ENCODE peak calls at places on chromosome 6, in nine cellular contexts. D, K, J, R, B, S, M, O and U are unnamed samples.

GRCh38 chr6:130575971-130576370 is 210.2 kb downstream of the TMEM200A start:
- DNase-seq in D (no peak), K (peak; percentile 5), J (no peak), R (no peak), B (no peak), S (no peak), M (no peak), O (no peak), U (no peak)

GRCh38 chr6:31125586-31126363 is 5.5 kb upstream of the CDSN start:
- DNase-seq in D (peak; percentile 55), K (no peak), J (peak; percentile 88), R (no peak), B (no peak), S (no peak), M (no peak), O (peak; percentile 44), U (no peak)

GRCh38 chr6:158847786-158848185 is 28.6 kb upstream of the EZR start:
- DNase-seq in D (no peak), K (no peak), J (no peak), R (no peak), B (no peak), S (no peak), M (no peak), O (no peak), U (no peak)

GRCh38 chr6:170073846-170074245 is 217.0 kb downstream of the DLL1 start:
- DNase-seq in D (no peak), K (no peak), J (no peak), R (no peak), B (no peak), S (no peak), M (no peak), O (no peak), U (peak; percentile 35)

GRCh38 chr6:33606642-33607041 is 14.5 kb upstream of the ITPR3 start:
- DNase-seq in D (no peak), K (no peak), J (no peak), R (no peak), B (no peak), S (no peak), M (no peak), O (no peak), U (no peak)

GRCh38 chr6:149766156-149766768 is 16.7 kb downstream of the PCMT1 start:
- DNase-seq in D (peak; percentile 94), K (no peak), J (peak; percentile 21), R (no peak), B (no peak), S (no peak), M (peak; percentile 28), O (peak; percentile 33), U (no peak)

GRCh38 chr6:22236626-22237414 is 60.0 kb downstream of the PRL start:
- DNase-seq in D (peak; percentile 65), K (no peak), J (peak; percentile 92), R (no peak), B (peak; percentile 21), S (no peak), M (no peak), O (no peak), U (no peak)

GRCh38 chr6:30490031-30490876 is 945 bp downstream of the HLA-E start:
- DNase-seq in D (peak; percentile 65), K (peak; percentile 81), J (peak; percentile 59), R (peak; percentile 84), B (peak; percentile 68), S (peak; percentile 81), M (peak; percentile 54), O (peak; percentile 73), U (no peak)

GRCh38 chr6:112936476-112936875 is 589.3 kb downstream of the RFPL4B start:
- DNase-seq in D (peak; percentile 53), K (no peak), J (peak; percentile 82), R (no peak), B (no peak), S (no peak), M (no peak), O (no peak), U (no peak)

GRCh38 chr6:5361371-5361770 is 100.1 kb downstream of the FARS2 start:
- DNase-seq in D (peak; percentile 91), K (no peak), J (peak; percentile 23), R (no peak), B (no peak), S (no peak), M (no peak), O (no peak), U (no peak)

GRCh38 chr6:133680994-133681393 is 207.9 kb upstream of the TCF21 start:
- DNase-seq in D (no peak), K (no peak), J (no peak), R (no peak), B (no peak), S (no peak), M (no peak), O (no peak), U (no peak)

GRCh38 chr6:111602481-111603404 is 2.9 kb downstream of the TRAF3IP2 start:
- DNase-seq in D (peak; percentile 67), K (no peak), J (peak; percentile 76), R (no peak), B (peak; percentile 71), S (no peak), M (peak; percentile 57), O (peak; percentile 71), U (no peak)

GRCh38 chr6:44733868-44734267 is 346.4 kb downstream of the CDC5L start:
- DNase-seq in D (peak; percentile 36), K (no peak), J (no peak), R (no peak), B (no peak), S (no peak), M (peak; percentile 50), O (peak; percentile 77), U (no peak)

GRCh38 chr6:20021795-20022194 is 184.6 kb downstream of the ID4 start:
- DNase-seq in D (no peak), K (no peak), J (no peak), R (no peak), B (no peak), S (no peak), M (no peak), O (no peak), U (no peak)

GRCh38 chr6:148203281-148203925 is 139.2 kb upstream of the SASH1 start:
- DNase-seq in D (peak; percentile 8), K (no peak), J (peak; percentile 55), R (no peak), B (no peak), S (no peak), M (no peak), O (no peak), U (no peak)

GRCh38 chr6:3762359-3762758 is 10.8 kb upstream of the PXDC1 start:
- DNase-seq in D (no peak), K (no peak), J (no peak), R (no peak), B (no peak), S (no peak), M (no peak), O (no peak), U (no peak)

DNA sequence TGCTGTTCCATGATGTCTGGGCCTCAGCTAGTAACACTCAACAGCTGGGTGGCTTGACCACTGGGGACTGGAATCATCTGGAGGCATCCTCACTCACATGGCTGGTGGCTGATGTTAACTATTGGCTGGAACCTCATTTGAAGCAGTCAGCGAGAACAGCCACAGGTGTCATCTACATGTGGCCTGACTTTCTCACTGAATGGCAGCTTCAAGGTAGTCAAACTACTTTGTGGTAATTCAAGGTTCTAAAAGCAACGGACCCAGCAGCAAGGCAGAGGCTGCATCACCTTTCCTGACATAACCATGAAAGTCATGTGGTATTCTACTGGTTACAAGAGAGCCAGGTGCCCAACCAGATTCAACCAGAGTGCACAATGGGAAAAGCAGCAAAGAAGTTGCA is 115.9 kb upstream of the DST start:
- DNase-seq in D (no peak), K (no peak), J (no peak), R (no peak), B (no peak), S (no peak), M (no peak), O (no peak), U (no peak)
- TF ChIP-seq CTCF in D (no peak), K (no peak), J (no peak), R (no peak), B (no peak), S (no peak), M (no peak), O (no peak), U (no peak)

DNA sequence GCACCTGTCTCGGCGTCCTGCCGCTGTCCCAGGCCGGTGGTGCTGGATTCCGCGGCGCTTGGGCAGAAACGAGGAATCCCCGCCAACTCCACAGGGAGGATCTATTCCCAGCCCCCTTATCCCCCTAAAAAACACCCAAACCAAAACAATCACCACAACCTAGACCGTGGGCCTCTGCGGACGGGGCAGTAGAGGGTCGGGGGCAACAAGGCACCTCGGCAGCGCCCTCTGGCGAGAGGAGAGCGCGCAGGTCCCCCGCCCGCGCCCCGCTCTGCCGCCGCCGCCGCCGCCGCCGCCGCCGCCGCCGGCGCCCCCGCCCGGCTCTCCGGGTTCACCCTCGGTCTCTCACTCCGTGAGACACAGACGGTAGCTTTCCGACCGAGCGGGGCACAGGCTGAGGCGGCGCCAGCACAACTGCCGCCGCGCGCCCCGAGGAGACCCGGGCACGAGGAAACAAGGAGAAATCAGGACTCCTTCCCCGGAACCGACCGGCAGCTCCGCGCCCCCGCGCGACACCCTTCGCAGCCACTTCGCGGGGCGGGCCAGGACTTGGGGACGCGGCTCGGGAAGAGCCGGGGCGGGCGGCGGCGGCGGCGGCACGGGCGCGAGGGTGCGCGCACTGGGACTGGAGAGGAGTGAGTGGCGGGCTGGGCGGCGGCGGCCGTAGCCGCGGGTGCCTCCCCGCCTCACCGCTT is at the start of gene SLC35F1:
- DNase-seq in D (peak; percentile 29), K (no peak), J (peak; percentile 21), R (peak; percentile 34), B (peak; percentile 25), S (peak; percentile 56), M (peak; percentile 28), O (peak; percentile 16), U (no peak)
- TF ChIP-seq CTCF in D (peak; percentile 32), K (no peak), J (no peak), R (peak; percentile 46), B (peak; percentile 39), S (no peak), M (no peak), O (peak; percentile 40), U (no peak)

DNA sequence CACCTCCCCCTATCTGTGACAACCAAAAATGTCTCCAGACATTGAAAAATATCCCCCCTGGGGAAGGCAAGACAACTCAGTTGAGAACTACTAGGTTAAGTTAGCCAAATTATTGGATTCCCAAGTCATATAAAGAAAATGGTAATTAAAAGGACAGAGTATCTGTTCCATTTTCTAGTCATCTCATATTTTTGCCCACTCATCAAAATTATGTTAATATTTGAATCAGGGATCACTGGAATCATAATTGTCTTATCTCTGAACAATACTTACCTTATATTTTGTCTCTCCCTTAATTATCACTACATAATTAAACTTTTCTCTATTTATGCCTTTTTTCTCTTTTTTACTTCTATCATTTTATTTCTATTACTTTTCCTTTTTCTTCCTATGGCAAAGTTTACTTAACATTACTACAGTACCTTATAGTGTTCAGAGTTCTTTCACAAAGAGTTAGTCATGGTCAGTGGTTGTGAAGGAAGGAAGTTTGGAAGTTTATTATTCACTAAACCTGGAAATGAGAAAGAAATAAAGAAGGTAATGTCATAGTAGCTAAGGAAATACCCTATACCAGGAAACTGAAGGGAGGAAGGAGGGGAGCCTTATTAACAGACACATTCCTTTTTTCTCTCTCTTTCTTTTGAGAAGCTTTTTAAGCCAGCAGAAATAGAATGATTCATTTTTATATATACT is 333.0 kb downstream of the COL12A1 start:
- DNase-seq in D (no peak), K (no peak), J (no peak), R (no peak), B (no peak), S (no peak), M (no peak), O (no peak), U (no peak)
- TF ChIP-seq CTCF in D (no peak), K (no peak), J (no peak), R (no peak), B (no peak), S (no peak), M (no peak), O (no peak), U (no peak)

GRCh38 chr6:25418463-25419052 is 139.4 kb downstream of the CARMIL1 start:
- DNase-seq in D (no peak), K (no peak), J (no peak), R (no peak), B (no peak), S (no peak), M (no peak), O (no peak), U (no peak)
- TF ChIP-seq CTCF in D (no peak), K (no peak), J (no peak), R (no peak), B (no peak), S (no peak), M (no peak), O (no peak), U (no peak)